ENCODE peak calls at places on chromosomes 7 and 10, in six cellular contexts. D is cardiac muscle cell, F is AG10803, O is astrocyte, I is colonic mucosa, V is GM13976. Q is an unnamed sample.

GRCh38 chr7:99997545-99998137 is 17.8 kb upstream of the ZKSCAN1 start:
- DNase-seq in D (peak; percentile 56), F (peak; percentile 23), O (no peak), I (peak; percentile 57), V (peak; percentile 77), Q (peak; percentile 13)

GRCh38 chr7:144000020-144000419 is at the start of gene OR6B1:
- DNase-seq in D (no peak), F (no peak), O (no peak), I (no peak), V (no peak), Q (no peak)

GRCh38 chr10:4767033-4767814 is 58.8 kb upstream of the AKR1E2 start:
- DNase-seq in D (peak; percentile 69), F (peak; percentile 56), O (peak; percentile 27), I (peak; percentile 24), V (no peak), Q (peak; percentile 75)

GRCh38 chr7:135773451-135773850 is 24.8 kb upstream of the FAM180A start:
- DNase-seq in D (no peak), F (no peak), O (no peak), I (peak; percentile 42), V (no peak), Q (no peak)

GRCh38 chr10:79167537-79167936 is 98.8 kb downstream of the ZMIZ1 start:
- DNase-seq in D (no peak), F (no peak), O (no peak), I (no peak), V (no peak), Q (no peak)

GRCh38 chr10:119243478-119243877 is 36.1 kb downstream of the GRK5 start:
- DNase-seq in D (peak; percentile 30), F (no peak), O (no peak), I (no peak), V (no peak), Q (no peak)

GRCh38 chr7:64558781-64559180 is 4.1 kb downstream of the ZNF680 start:
- DNase-seq in D (peak; percentile 57), F (peak; percentile 21), O (peak; percentile 26), I (no peak), V (no peak), Q (no peak)

GRCh38 chr7:117133125-117133524 is 179.8 kb downstream of the ST7 start:
- DNase-seq in D (no peak), F (no peak), O (no peak), I (no peak), V (no peak), Q (no peak)

GRCh38 chr10:115772606-115773005 is 500.4 kb downstream of the GFRA1 start:
- DNase-seq in D (peak; percentile 2), F (peak; percentile 61), O (peak; percentile 89), I (no peak), V (no peak), Q (peak; percentile 45)

GRCh38 chr7:99098317-99098823 is 45.5 kb downstream of the SMURF1 start:
- DNase-seq in D (no peak), F (no peak), O (no peak), I (no peak), V (no peak), Q (no peak)

GRCh38 chr10:96803265-96803664 is 28.8 kb upstream of the LCOR start:
- DNase-seq in D (no peak), F (no peak), O (no peak), I (no peak), V (no peak), Q (no peak)

GRCh38 chr7:92797284-92797683 is 39.1 kb downstream of the CDK6 start:
- DNase-seq in D (no peak), F (peak; percentile 84), O (peak; percentile 77), I (no peak), V (no peak), Q (peak; percentile 63)

GRCh38 chr10:111076191-111076681 is 593 bp upstream of the ADRA2A start:
- DNase-seq in D (peak; percentile 55), F (peak; percentile 45), O (peak; percentile 22), I (peak; percentile 77), V (peak; percentile 86), Q (peak; percentile 37)

GRCh38 chr10:92990615-92991014 is 70.0 kb upstream of the CYP26C1 start:
- DNase-seq in D (peak; percentile 22), F (no peak), O (peak; percentile 24), I (no peak), V (peak; percentile 31), Q (no peak)

GRCh38 chr10:13891542-13892431 is 305.0 kb downstream of the PRPF18 start:
- DNase-seq in D (peak; percentile 34), F (peak; percentile 23), O (no peak), I (no peak), V (peak; percentile 75), Q (no peak)

GRCh38 chr7:116215550-116215949 is 5.2 kb downstream of the TES start:
- DNase-seq in D (no peak), F (no peak), O (no peak), I (no peak), V (no peak), Q (no peak)

GRCh38 chr7:105101864-105102263 is 87.9 kb downstream of the KMT2E start:
- DNase-seq in D (no peak), F (no peak), O (no peak), I (no peak), V (no peak), Q (no peak)

GRCh38 chr10:43926371-43926770 is 277.7 kb upstream of the ZNF32 start:
- DNase-seq in D (no peak), F (no peak), O (no peak), I (no peak), V (no peak), Q (no peak)

GRCh38 chr7:99155207-99155606 is 11.3 kb upstream of the SMURF1 start:
- DNase-seq in D (no peak), F (no peak), O (no peak), I (no peak), V (no peak), Q (no peak)

GRCh38 chr10:29119374-29119773 is 169.5 kb upstream of the LYZL1 start:
- DNase-seq in D (no peak), F (peak; percentile 13), O (no peak), I (peak; percentile 81), V (no peak), Q (no peak)

GRCh38 chr10:13993169-13993568 is 337.6 kb downstream of the FRMD4A start:
- DNase-seq in D (peak; percentile 93), F (peak; percentile 93), O (peak; percentile 85), I (no peak), V (no peak), Q (peak; percentile 95)

GRCh38 chr10:93436577-93436976 is 45.6 kb downstream of the MYOF start:
- DNase-seq in D (peak; percentile 97), F (peak; percentile 96), O (peak; percentile 99), I (no peak), V (no peak), Q (peak; percentile 99)

GRCh38 chr10:119274519-119275045 is 67.2 kb downstream of the GRK5 start:
- DNase-seq in D (no peak), F (no peak), O (no peak), I (no peak), V (no peak), Q (no peak)

GRCh38 chr10:70418713-70419112 is 14.8 kb downstream of the EIF4EBP2 start:
- DNase-seq in D (no peak), F (no peak), O (no peak), I (no peak), V (no peak), Q (no peak)

GRCh38 chr7:64884913-64885370 is 18.1 kb upstream of the ZNF273 start:
- DNase-seq in D (no peak), F (no peak), O (no peak), I (peak; percentile 9), V (no peak), Q (no peak)

GRCh38 chr7:35386816-35387429 is 133.0 kb upstream of the TBX20 start:
- DNase-seq in D (peak; percentile 6), F (no peak), O (no peak), I (no peak), V (no peak), Q (no peak)

GRCh38 chr7:128041203-128041602 is 10.0 kb upstream of the LRRC4 start:
- DNase-seq in D (peak; percentile 83), F (peak; percentile 50), O (peak; percentile 75), I (no peak), V (no peak), Q (peak; percentile 54)

GRCh38 chr7:96720843-96721242 is 11.2 kb upstream of the SEM1 start:
- DNase-seq in D (peak; percentile 33), F (peak; percentile 5), O (no peak), I (no peak), V (no peak), Q (peak; percentile 57)

GRCh38 chr10:3162533-3162932 is 10.0 kb downstream of the PITRM1 start:
- DNase-seq in D (no peak), F (no peak), O (no peak), I (no peak), V (no peak), Q (no peak)
- TF ChIP-seq CTCF in D (peak; percentile 20), F (no peak), O (no peak), I (no peak), V (no peak), Q (no peak)

DNA sequence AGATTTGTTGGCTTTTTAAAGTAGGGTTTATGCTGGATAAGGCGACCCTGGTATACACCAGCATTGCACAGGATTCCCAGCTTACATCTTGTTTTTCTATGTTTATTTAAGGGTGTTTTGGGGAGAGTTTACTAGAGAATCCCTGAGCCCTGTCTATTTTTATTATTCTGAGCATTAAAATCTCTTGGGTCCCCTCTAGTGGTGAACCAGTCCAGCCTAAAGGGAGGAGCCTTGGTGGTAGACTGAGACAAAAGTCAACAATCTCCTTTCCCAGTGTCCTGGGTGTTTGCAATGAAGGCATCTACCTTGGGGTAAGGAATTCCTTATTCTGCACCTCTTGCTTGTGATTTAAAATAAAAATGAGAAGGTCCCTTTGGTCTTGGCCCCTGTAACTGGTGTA is 38.2 kb downstream of the ANTXRL start:
- DNase-seq in D (peak; percentile 10), F (no peak), O (no peak), I (no peak), V (no peak), Q (no peak)
- TF ChIP-seq CTCF in D (peak; percentile 45), F (peak; percentile 39), O (no peak), I (no peak), V (peak; percentile 19), Q (peak; percentile 41)

GRCh38 chr7:22549667-22550513 is 49.9 kb upstream of the STEAP1B start:
- DNase-seq in D (peak; percentile 25), F (no peak), O (no peak), I (no peak), V (peak; percentile 61), Q (peak; percentile 33)
- TF ChIP-seq CTCF in D (peak; percentile 46), F (peak; percentile 29), O (peak; percentile 68), I (no peak), V (peak; percentile 72), Q (peak; percentile 80)

DNA sequence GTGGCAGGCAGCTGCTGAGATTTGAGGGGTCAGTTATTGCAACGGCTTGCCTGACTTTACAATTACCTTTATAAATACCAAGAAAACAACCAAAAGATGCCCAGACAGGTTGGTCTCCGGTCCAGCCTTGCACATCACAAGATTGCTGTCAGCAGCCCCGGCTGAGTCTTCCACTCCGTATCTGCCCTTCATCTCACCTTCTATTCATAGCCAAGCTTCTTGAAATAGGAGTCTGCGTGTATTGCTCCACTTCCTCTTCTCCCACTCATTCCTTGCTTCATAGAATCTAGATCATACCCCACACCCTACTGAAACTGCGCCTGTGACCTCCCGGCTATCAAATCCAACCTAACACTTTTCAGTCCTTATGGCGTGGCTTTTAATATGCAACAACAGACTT is 31.1 kb upstream of the USP6NL start:
- DNase-seq in D (peak; percentile 34), F (no peak), O (no peak), I (no peak), V (no peak), Q (no peak)
- TF ChIP-seq CTCF in D (no peak), F (no peak), O (no peak), I (no peak), V (no peak), Q (no peak)

Q was measured in fibroblast of the aortic adventitia.